ENCODE peak calls at places on chromosomes 6 and 20, in eight cellular contexts. I is heart right ventricle; G is pancreas; U is ovary; X is tibial artery; R is adrenal gland; F is aorta; J is effector memory CD4-positive, alpha-beta T cell. V is an unnamed sample.
A peak's percentile ranks its signal among the peaks of the same experiment; 100 is the strongest.

GRCh38 chr6:44661221-44661609 is 273.7 kb downstream of the CDC5L start:
- DNase-seq in I (no peak), G (no peak), U (no peak), X (no peak), R (no peak), F (no peak), J (no peak), V (no peak)

GRCh38 chr20:15597306-15597705 is 975.9 kb downstream of the KIF16B start:
- DNase-seq in I (no peak), G (no peak), U (no peak), X (no peak), R (no peak), F (no peak), J (no peak), V (no peak)

GRCh38 chr6:43683708-43684455 is 3.7 kb downstream of the MRPS18A start:
- DNase-seq in I (no peak), G (no peak), U (no peak), X (no peak), R (no peak), F (no peak), J (no peak), V (no peak)

GRCh38 chr6:161215876-161216615 is 57.8 kb downstream of the AGPAT4 start:
- DNase-seq in I (no peak), G (no peak), U (no peak), X (no peak), R (no peak), F (no peak), J (no peak), V (no peak)

GRCh38 chr6:43223175-43223574 is 6.1 kb downstream of the DNPH1 start:
- DNase-seq in I (no peak), G (no peak), U (no peak), X (no peak), R (no peak), F (no peak), J (no peak), V (no peak)

GRCh38 chr6:97462031-97462430 is 179.0 kb upstream of the MMS22L start:
- DNase-seq in I (no peak), G (no peak), U (no peak), X (no peak), R (no peak), F (no peak), J (no peak), V (no peak)

GRCh38 chr6:157641837-157642236 is 181.2 kb upstream of the SNX9 start:
- DNase-seq in I (no peak), G (no peak), U (no peak), X (no peak), R (no peak), F (no peak), J (no peak), V (no peak)

GRCh38 chr20:57657537-57658446 is 37.6 kb upstream of the ZBP1 start:
- DNase-seq in I (peak; percentile 44), G (peak; percentile 65), U (peak; percentile 21), X (no peak), R (no peak), F (peak; percentile 69), J (peak; percentile 20), V (no peak)

GRCh38 chr6:157716553-157716952 is 106.5 kb upstream of the SNX9 start:
- DNase-seq in I (no peak), G (no peak), U (no peak), X (no peak), R (no peak), F (no peak), J (no peak), V (no peak)

GRCh38 chr20:41234546-41234945 is 83.0 kb downstream of the ZHX3 start:
- DNase-seq in I (peak; percentile 39), G (no peak), U (no peak), X (peak; percentile 57), R (peak; percentile 39), F (peak; percentile 69), J (no peak), V (peak; percentile 45)

GRCh38 chr6:163165922-163166321 is 248.6 kb upstream of the QKI start:
- DNase-seq in I (no peak), G (no peak), U (no peak), X (no peak), R (no peak), F (no peak), J (no peak), V (peak; percentile 68)

GRCh38 chr20:51494241-51495110 is 48.0 kb downstream of the NFATC2 start:
- DNase-seq in I (no peak), G (no peak), U (peak; percentile 13), X (no peak), R (no peak), F (no peak), J (no peak), V (no peak)

GRCh38 chr6:83183082-83183828 is 9.8 kb downstream of the PGM3 start:
- DNase-seq in I (no peak), G (no peak), U (no peak), X (no peak), R (peak; percentile 44), F (peak; percentile 45), J (no peak), V (no peak)

GRCh38 chr6:152184573-152185157 is 377.2 kb downstream of the ESR1 start:
- DNase-seq in I (no peak), G (no peak), U (no peak), X (no peak), R (no peak), F (no peak), J (no peak), V (no peak)

GRCh38 chr20:41171736-41172295 is 34.5 kb downstream of the PLCG1 start:
- DNase-seq in I (no peak), G (no peak), U (no peak), X (peak; percentile 16), R (no peak), F (no peak), J (no peak), V (no peak)

GRCh38 chr6:107491059-107491609 is 1.2 kb downstream of the SOBP start:
- DNase-seq in I (peak; percentile 78), G (peak; percentile 82), U (peak; percentile 84), X (peak; percentile 69), R (peak; percentile 75), F (peak; percentile 81), J (no peak), V (peak; percentile 23)

GRCh38 chr20:63377256-63378114 is 16.3 kb upstream of the CHRNA4 start:
- DNase-seq in I (no peak), G (peak; percentile 47), U (no peak), X (no peak), R (no peak), F (no peak), J (no peak), V (no peak)

GRCh38 chr20:50727792-50728485 is 3.4 kb upstream of the PARD6B start:
- DNase-seq in I (no peak), G (no peak), U (no peak), X (no peak), R (no peak), F (no peak), J (no peak), V (no peak)

GRCh38 chr6:109007521-109007920 is 87.1 kb downstream of the SESN1 start:
- DNase-seq in I (no peak), G (no peak), U (no peak), X (no peak), R (no peak), F (no peak), J (no peak), V (no peak)

DNA sequence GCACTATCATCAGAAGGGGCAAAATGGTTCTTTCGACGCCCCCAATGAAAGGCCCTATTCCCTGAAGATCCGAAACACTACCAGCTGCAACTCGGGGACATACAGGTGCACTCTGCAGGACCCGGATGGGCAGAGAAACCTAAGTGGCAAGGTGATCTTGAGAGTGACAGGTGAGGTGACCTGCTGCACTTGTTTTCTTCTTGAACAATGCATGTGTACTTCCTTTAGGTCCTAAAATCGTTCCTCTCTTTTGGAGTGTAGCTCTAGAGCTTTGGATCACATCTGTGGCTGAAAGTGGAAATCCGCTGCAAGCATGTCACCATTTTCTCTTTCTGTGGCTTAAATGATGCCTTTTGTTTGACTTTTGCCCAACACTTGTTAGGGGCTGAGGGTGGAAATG is 14.0 kb downstream of the CD83 start:
- DNase-seq in I (no peak), G (no peak), U (no peak), X (no peak), R (no peak), F (no peak), J (no peak), V (no peak)
- H3K27ac ChIP-seq in I (no peak overlapping the region), G (no peak overlapping the region), U (no peak overlapping the region), X (no peak overlapping the region), R (no peak overlapping the region), F (no peak overlapping the region), J (no peak overlapping the region), V (no peak overlapping the region)

DNA sequence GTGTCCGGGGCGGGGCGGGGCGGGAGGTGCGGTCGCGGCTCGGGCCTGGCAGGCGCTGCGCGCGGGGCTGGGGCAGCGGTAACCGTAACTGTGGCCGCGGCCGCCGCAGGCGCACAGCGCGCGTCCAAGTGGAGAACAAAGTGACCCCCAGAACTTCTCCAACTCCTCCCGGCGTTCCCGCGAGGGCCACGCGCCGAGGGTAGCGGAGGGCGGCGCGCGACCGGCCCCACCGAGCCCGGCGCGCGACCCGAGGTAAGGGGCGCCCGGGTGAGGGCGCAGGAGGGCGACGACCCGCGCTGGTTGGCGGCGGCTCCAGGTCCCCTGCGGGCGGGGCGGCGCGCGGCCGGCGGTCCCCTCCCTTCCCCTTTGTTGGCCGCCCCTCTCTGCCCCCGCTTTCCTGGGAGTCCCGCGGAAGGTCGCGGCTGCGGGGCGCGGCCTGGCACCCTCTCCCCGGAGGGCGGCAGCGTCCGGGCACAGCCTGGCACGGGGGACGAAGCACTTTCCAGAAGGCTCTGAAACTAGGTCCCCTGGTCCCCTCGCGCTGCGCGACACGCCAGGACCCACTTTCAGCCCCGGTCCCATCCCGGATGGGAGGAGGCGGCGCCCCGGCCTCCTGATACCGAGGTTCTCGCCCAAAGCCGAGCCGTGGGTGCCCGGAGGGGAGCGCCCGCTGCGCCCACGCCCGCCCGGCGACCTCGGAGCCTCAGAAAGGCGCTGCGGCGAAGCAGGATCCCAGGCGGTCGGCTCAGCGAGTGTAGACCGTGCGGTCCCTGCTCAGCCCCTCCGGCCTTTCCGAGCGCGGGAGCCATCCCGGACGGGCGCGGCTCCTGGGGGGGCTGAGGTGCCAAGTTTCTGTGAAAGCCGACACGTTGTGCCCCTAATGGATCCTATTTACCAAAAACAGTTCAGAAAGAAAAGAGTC is at the start of gene TIAM2:
- DNase-seq in I (peak; percentile 13), G (peak; percentile 70), U (peak; percentile 17), X (no peak), R (peak; percentile 9), F (peak; percentile 54), J (no peak), V (no peak)
- H3K27ac ChIP-seq in I (peak within 1 kb of the TSS; percentile 19), G (no peak within 1 kb of the TSS), U (no peak within 1 kb of the TSS), X (peak within 1 kb of the TSS; percentile 73), R (no peak within 1 kb of the TSS), F (no peak within 1 kb of the TSS), J (no peak within 1 kb of the TSS), V (no peak within 1 kb of the TSS)

GRCh38 chr6:7219310-7219709 is 93.7 kb downstream of the SSR1 start:
- DNase-seq in I (no peak), G (no peak), U (no peak), X (no peak), R (peak; percentile 68), F (no peak), J (no peak), V (no peak)
- H3K27ac ChIP-seq in I (peak overlapping the region; percentile 32), G (peak overlapping the region; percentile 75), U (no peak overlapping the region), X (no peak overlapping the region), R (peak overlapping the region; percentile 85), F (no peak overlapping the region), J (no peak overlapping the region), V (no peak overlapping the region)

DNA sequence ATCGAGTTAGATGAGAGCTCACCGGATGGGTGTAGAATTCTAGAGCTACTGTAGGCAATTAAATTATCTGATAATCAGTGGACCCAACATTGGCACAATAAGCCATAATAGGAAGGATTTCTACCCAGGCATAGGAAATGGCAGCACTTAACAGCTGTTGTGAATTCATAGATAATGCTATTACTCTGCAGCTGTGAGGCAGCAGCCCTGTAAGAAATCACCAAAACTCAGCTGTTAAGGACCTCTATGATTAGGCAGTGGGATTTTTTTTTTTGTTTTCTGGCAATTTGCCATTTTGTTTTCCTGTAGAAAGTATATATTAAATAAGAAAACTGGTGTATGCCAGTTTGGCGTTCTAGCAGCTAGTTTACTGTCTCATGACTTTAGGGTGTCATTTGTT is 609.1 kb upstream of the SLC35B3 start:
- DNase-seq in I (no peak), G (no peak), U (no peak), X (no peak), R (no peak), F (no peak), J (no peak), V (no peak)
- H3K27ac ChIP-seq in I (no peak overlapping the region), G (no peak overlapping the region), U (no peak overlapping the region), X (no peak overlapping the region), R (no peak overlapping the region), F (no peak overlapping the region), J (no peak overlapping the region), V (no peak overlapping the region)